ENCODE peak calls at places on chromosomes 5 and 9, in five cellular contexts. V is GM12864, X is occipital lobe, R is ovary, N is uterus. C is an unnamed sample.

GRCh38 chr5:150258126-150258525 is 31.4 kb downstream of the CAMK2A start:
- DNase-seq in X (no peak), R (no peak), N (no peak), V (no peak), C (no peak)

GRCh38 chr5:173497685-173498084 is 118.8 kb downstream of the BOD1 start:
- DNase-seq in R (no peak), N (no peak), X (no peak), V (no peak), C (no peak)

GRCh38 chr9:18338042-18338441 is 135.9 kb upstream of the ADAMTSL1 start:
- DNase-seq in R (no peak), V (no peak), X (no peak), N (no peak), C (no peak)

GRCh38 chr9:93235278-93235960 is 51.5 kb downstream of the WNK2 start:
- DNase-seq in N (no peak), R (no peak), X (no peak), V (no peak), C (no peak)

GRCh38 chr5:56479701-56480304 is 246.7 kb upstream of the ANKRD55 start:
- DNase-seq in N (no peak), X (no peak), R (no peak), V (no peak), C (peak)

GRCh38 chr5:108687599-108688220 is 60.0 kb upstream of the FER start:
- DNase-seq in X (no peak), V (no peak), N (no peak), R (no peak), C (no peak)

GRCh38 chr5:142246-142810 is 49.0 kb upstream of the LRRC14B start:
- DNase-seq in N (no peak), X (no peak), R (no peak), V (no peak), C (no peak)

GRCh38 chr5:151184316-151185042 is 26.9 kb upstream of the ANXA6 start:
- DNase-seq in N (no peak), R (no peak), V (no peak), X (no peak), C (no peak)

GRCh38 chr5:102792705-102793104 is 37.6 kb downstream of the PAM start:
- DNase-seq in N (no peak), V (no peak), R (no peak), X (no peak), C (no peak)

GRCh38 chr9:22175972-22176545 is 167.0 kb upstream of the CDKN2B start:
- DNase-seq in N (no peak), X (no peak), R (no peak), V (no peak), C (no peak)

GRCh38 chr5:81948349-81948748 is 23.5 kb upstream of the ATG10 start:
- DNase-seq in N (no peak), X (no peak), V (no peak), R (no peak), C (no peak)

GRCh38 chr5:99099691-99100090 is 170.9 kb upstream of the CHD1 start:
- DNase-seq in X (no peak), N (no peak), V (no peak), R (no peak), C (no peak)

GRCh38 chr9:133844876-133845658 is 106.9 kb upstream of the SARDH start:
- DNase-seq in N (peak), X (peak), R (peak), V (no peak), C (no peak)

GRCh38 chr5:67170783-67171182 is 25.8 kb downstream of the CD180 start:
- DNase-seq in X (no peak), V (no peak), R (no peak), N (no peak), C (no peak)

GRCh38 chr9:34550681-34551270 is 28.0 kb upstream of the ENHO start:
- DNase-seq in R (no peak), V (no peak), X (no peak), N (no peak), C (no peak)

GRCh38 chr9:128259156-128259555 is 16.7 kb downstream of the GOLGA2 start:
- DNase-seq in X (no peak), N (no peak), V (no peak), R (no peak), C (no peak)

GRCh38 chr5:15500326-15500958 is 462 bp downstream of the FBXL7 start:
- DNase-seq in N (peak), V (no peak), X (peak), R (peak), C (no peak)

GRCh38 chr9:92278117-92278516 is 15.4 kb downstream of the IARS1 start:
- DNase-seq in X (no peak), V (no peak), R (no peak), N (no peak), C (no peak)

GRCh38 chr5:151096001-151096373 is 15.2 kb upstream of the TNIP1 start:
- DNase-seq in V (no peak), X (no peak), R (no peak), N (no peak), C (no peak)

GRCh38 chr9:38287420-38287985 is 105.0 kb upstream of the ALDH1B1 start:
- DNase-seq in R (no peak), V (no peak), N (no peak), X (no peak), C (no peak)

GRCh38 chr5:91245871-91246270 is 137.2 kb downstream of the ARRDC3 start:
- DNase-seq in X (no peak), V (no peak), N (no peak), R (no peak), C (no peak)

GRCh38 chr9:78144663-78145377 is 91.1 kb upstream of the CEP78 start:
- DNase-seq in X (no peak), N (no peak), R (no peak), V (no peak), C (no peak)

GRCh38 chr9:78397045-78397843 is 100.3 kb downstream of the PSAT1 start:
- DNase-seq in N (no peak), R (no peak), X (no peak), V (no peak), C (no peak)

GRCh38 chr5:148623741-148624140 is 30.6 kb downstream of the HTR4 start:
- DNase-seq in V (no peak), N (no peak), X (no peak), R (no peak), C (no peak)